ENCODE peak calls at places on chromosomes 3 and 15, in seven cellular contexts. S is astrocyte of the spinal cord, N is upper lobe of left lung, V is GM23248, Y is fibroblast of lung, G is WERI-Rb-1, W is adipocyte. R is an unnamed sample.

GRCh38 chr15:31364301-31365031 is 37.8 kb downstream of the KLF13 start:
- DNase-seq in W (no peak), S (no peak), N (no peak), V (no peak), G (no peak), Y (no peak), R (no peak)

GRCh38 chr15:33183334-33183733 is 11.2 kb downstream of the FMN1 start:
- DNase-seq in Y (no peak), W (no peak), N (no peak), S (no peak), G (no peak), V (no peak), R (no peak)

GRCh38 chr3:41898631-41899030 is 63.3 kb downstream of the ULK4 start:
- DNase-seq in Y (no peak), N (no peak), S (no peak), G (no peak), V (no peak), W (no peak), R (no peak)

GRCh38 chr15:51759557-51760070 is 8.2 kb downstream of the TMOD2 start:
- DNase-seq in Y (peak; percentile 97), S (peak; percentile 83), W (peak; percentile 95), G (peak; percentile 16), V (peak; percentile 95), N (no peak), R (peak; percentile 97)

GRCh38 chr3:14935577-14936345 is 11.6 kb upstream of the NR2C2 start:
- DNase-seq in S (no peak), Y (no peak), N (no peak), V (no peak), G (no peak), W (no peak), R (no peak)

GRCh38 chr3:165786013-165786412 is 51.2 kb downstream of the BCHE start:
- DNase-seq in Y (no peak), G (no peak), S (no peak), V (no peak), N (no peak), W (no peak), R (no peak)

GRCh38 chr3:174949523-174949922 is 90.4 kb downstream of the NAALADL2 start:
- DNase-seq in S (peak; percentile 97), V (peak; percentile 91), Y (peak; percentile 99), W (peak; percentile 95), G (no peak), N (no peak), R (peak; percentile 96)

GRCh38 chr3:194496217-194496881 is 9.5 kb upstream of the ATP13A3 start:
- DNase-seq in G (no peak), Y (no peak), N (no peak), S (no peak), W (no peak), V (no peak), R (peak; percentile 26)

GRCh38 chr15:25181290-25182097 is 226.7 kb downstream of the SNRPN start:
- DNase-seq in W (no peak), N (peak; percentile 53), Y (no peak), G (peak; percentile 2), S (no peak), V (no peak), R (no peak)

GRCh38 chr3:151216641-151217040 is 13.6 kb upstream of the GPR171 start:
- DNase-seq in V (peak; percentile 52), S (peak; percentile 15), W (no peak), N (no peak), Y (no peak), G (no peak), R (peak; percentile 42)

GRCh38 chr3:159751141-159751540 is 237.5 kb upstream of the IL12A start:
- DNase-seq in S (peak; percentile 30), N (no peak), G (no peak), Y (no peak), W (peak; percentile 75), V (peak; percentile 66), R (no peak)

GRCh38 chr15:77568960-77569646 is 63.6 kb downstream of the LINGO1 start:
- DNase-seq in G (no peak), V (no peak), N (no peak), W (peak; percentile 48), Y (peak; percentile 34), S (peak; percentile 26), R (peak; percentile 38)

GRCh38 chr3:161977850-161978249 is 481.2 kb downstream of the OTOL1 start:
- DNase-seq in N (peak; percentile 17), W (no peak), S (no peak), Y (no peak), G (no peak), V (no peak), R (no peak)
- H3K4me3 ChIP-seq in N (no peak overlapping the region), W (no peak overlapping the region), S (no peak overlapping the region), Y (no peak overlapping the region), G (no peak overlapping the region), V (no peak overlapping the region), R (no peak overlapping the region)

GRCh38 chr3:124791639-124792111 is 61.4 kb downstream of the UMPS start:
- DNase-seq in S (peak; percentile 94), W (peak; percentile 95), N (no peak), G (no peak), V (peak; percentile 99), Y (peak; percentile 91), R (peak; percentile 94)

GRCh38 chr3:124796477-124796876 is 66.2 kb downstream of the UMPS start:
- DNase-seq in W (no peak), G (no peak), N (no peak), S (no peak), V (no peak), Y (no peak), R (no peak)

GRCh38 chr3:124791142-124791541 is 60.9 kb downstream of the UMPS start:
- DNase-seq in Y (no peak), W (peak; percentile 78), V (peak; percentile 91), S (no peak), G (no peak), N (no peak), R (peak; percentile 26)

GRCh38 chr3:124792341-124793034 is 62.2 kb downstream of the UMPS start:
- DNase-seq in W (peak; percentile 23), Y (no peak), G (no peak), S (no peak), V (peak; percentile 35), N (no peak), R (no peak)

GRCh38 chr3:124793054-124793740 is 62.9 kb downstream of the UMPS start:
- DNase-seq in G (no peak), S (no peak), W (peak; percentile 7), Y (no peak), V (peak; percentile 56), N (no peak), R (no peak)
- H3K4me3 ChIP-seq in G (no peak overlapping the region), S (no peak overlapping the region), W (no peak overlapping the region), Y (no peak overlapping the region), V (no peak overlapping the region), N (no peak overlapping the region), R (no peak overlapping the region)

GRCh38 chr3:80997622-80998021 is 763.8 kb downstream of the GBE1 start:
- DNase-seq in N (no peak), G (no peak), W (no peak), V (no peak), Y (no peak), S (no peak), R (no peak)
- H3K4me3 ChIP-seq in N (no peak overlapping the region), G (no peak overlapping the region), W (no peak overlapping the region), V (no peak overlapping the region), Y (no peak overlapping the region), S (no peak overlapping the region), R (no peak overlapping the region)

DNA sequence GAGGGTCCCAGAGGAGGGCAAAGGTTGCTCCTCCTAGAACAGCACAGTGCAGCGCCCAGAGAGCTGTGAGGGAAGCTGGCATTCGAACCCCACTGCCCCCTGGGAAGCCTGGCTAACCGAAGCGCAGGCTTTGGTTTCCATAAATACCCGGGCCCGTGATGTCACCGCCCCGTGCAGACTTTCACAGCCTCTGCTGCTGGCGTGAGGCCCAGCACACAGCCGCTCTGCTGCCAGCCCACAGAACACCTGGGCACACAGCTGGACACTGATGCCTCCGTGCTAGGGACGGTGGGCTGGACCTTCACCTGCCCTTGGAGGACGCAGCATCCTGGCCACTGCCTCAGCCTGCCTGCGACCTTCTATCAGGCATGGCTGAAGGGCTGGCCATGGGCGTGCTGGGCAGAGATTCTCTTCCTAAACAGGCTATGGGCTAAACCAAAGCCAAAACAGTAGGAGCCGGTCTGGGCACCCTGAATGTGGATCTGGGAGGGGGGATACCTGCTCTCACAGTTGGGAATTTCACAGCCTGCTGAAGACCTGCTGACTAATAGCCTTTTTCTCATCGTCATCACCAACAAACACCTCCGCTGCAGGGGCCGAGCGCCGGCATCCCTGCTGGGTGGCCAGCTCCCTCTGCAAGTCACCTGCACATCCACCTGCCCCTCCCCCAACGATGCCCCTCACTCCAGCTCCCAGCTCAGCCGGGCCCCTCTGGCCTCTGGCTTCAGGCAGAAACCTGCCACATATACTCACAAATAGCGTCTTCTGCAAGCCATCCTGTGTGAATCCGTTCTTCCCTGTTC is 789 bp downstream of the IQSEC1 start:
- DNase-seq in G (no peak), S (no peak), W (peak; percentile 18), Y (no peak), N (no peak), V (no peak), R (no peak)
- H3K4me3 ChIP-seq in G (no peak overlapping the region), S (no peak overlapping the region), W (no peak overlapping the region), Y (no peak overlapping the region), N (no peak overlapping the region), V (no peak overlapping the region), R (no peak overlapping the region)

GRCh38 chr3:170528731-170529130 is 57.1 kb downstream of the SLC7A14 start:
- DNase-seq in Y (no peak), G (no peak), N (no peak), S (no peak), W (no peak), V (no peak), R (no peak)

GRCh38 chr3:170531557-170532335 is 54.1 kb downstream of the SLC7A14 start:
- DNase-seq in N (no peak), G (no peak), W (peak; percentile 16), V (peak; percentile 79), Y (no peak), S (no peak), R (no peak)

GRCh38 chr3:170531054-170531453 is 54.8 kb downstream of the SLC7A14 start:
- DNase-seq in N (no peak), W (no peak), V (no peak), G (no peak), Y (no peak), S (no peak), R (no peak)

GRCh38 chr3:170529912-170530311 is 56.0 kb downstream of the SLC7A14 start:
- DNase-seq in Y (no peak), N (no peak), G (no peak), W (no peak), V (no peak), S (no peak), R (no peak)

DNA sequence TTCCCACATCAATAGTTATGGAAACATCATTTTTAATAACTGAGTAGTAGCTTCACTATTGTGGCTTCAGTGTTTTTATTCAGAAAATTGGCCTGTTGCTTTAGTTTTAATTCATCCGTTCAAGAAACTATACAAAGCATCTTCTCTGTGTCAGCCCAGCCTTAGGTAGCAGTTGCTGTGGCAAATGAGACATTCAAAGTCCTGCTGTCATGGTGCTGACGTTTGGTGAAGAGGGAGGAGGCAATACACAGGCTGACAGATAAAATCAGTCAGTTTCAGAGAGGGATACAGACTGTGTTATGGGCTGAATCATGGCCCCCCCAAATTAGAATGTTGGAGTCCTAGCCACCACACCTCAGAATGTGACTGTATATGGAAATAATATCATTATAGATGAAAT is 56.5 kb downstream of the SLC7A14 start:
- DNase-seq in V (no peak), Y (no peak), G (no peak), S (no peak), N (no peak), W (no peak), R (no peak)
- H3K4me3 ChIP-seq in V (no peak overlapping the region), Y (no peak overlapping the region), G (no peak overlapping the region), S (no peak overlapping the region), N (no peak overlapping the region), W (no peak overlapping the region), R (no peak overlapping the region)

GRCh38 chr15:85625431-85625830 is 169.3 kb downstream of the KLHL25 start:
- DNase-seq in V (no peak), W (no peak), S (no peak), G (no peak), Y (no peak), N (no peak), R (no peak)
- H3K4me3 ChIP-seq in V (no peak overlapping the region), W (no peak overlapping the region), S (no peak overlapping the region), G (no peak overlapping the region), Y (no peak overlapping the region), N (no peak overlapping the region), R (no peak overlapping the region)

R was measured in fibroblast of pulmonary artery.